ENCODE peak calls at places on chromosome X, in nine cellular contexts. R, B, Y, O, U, Z, C, L and G are unnamed samples.

GRCh38 chrX:17818729-17819128 is 42.4 kb downstream of the RAI2 start:
- DNase-seq in B (no peak), O (no peak), U (no peak), C (no peak), R (no peak), Z (no peak), Y (no peak), L (no peak), G (no peak)

GRCh38 chrX:17527932-17528331 is 152.9 kb downstream of the NHS start:
- DNase-seq in U (no peak), C (no peak), O (no peak), B (no peak), L (no peak), R (no peak), Y (no peak), Z (no peak), G (no peak)

GRCh38 chrX:136130931-136131843 is 16.1 kb upstream of the FHL1 start:
- DNase-seq in Y (peak), L (peak), B (peak), R (peak), U (no peak), O (no peak), Z (no peak), C (no peak), G (peak)

GRCh38 chrX:30521440-30522182 is 56.0 kb downstream of the TASL start:
- DNase-seq in Y (peak), R (peak), B (peak), L (peak), O (no peak), C (no peak), Z (no peak), U (no peak), G (no peak)

GRCh38 chrX:41889317-41890025 is 33.9 kb downstream of the CASK start:
- DNase-seq in R (no peak), L (peak), Y (peak), O (no peak), U (no peak), Z (no peak), B (peak), C (no peak), G (no peak)

GRCh38 chrX:130995351-130995967 is 62.7 kb upstream of the ARHGAP36 start:
- DNase-seq in B (no peak), O (no peak), U (no peak), Y (no peak), L (no peak), Z (no peak), R (no peak), C (no peak), G (no peak)

GRCh38 chrX:138748480-138748879 is 37.0 kb upstream of the FGF13 start:
- DNase-seq in L (peak), Y (peak), Z (no peak), C (no peak), U (no peak), O (no peak), R (no peak), B (peak), G (no peak)

GRCh38 chrX:100478714-100479113 is 68.6 kb upstream of the PCDH19 start:
- DNase-seq in C (no peak), B (no peak), L (no peak), O (no peak), Z (no peak), U (no peak), Y (no peak), R (no peak), G (no peak)

GRCh38 chrX:21926527-21927278 is 13.8 kb upstream of the SMS start:
- DNase-seq in R (peak), C (no peak), L (peak), U (no peak), O (no peak), B (peak), Y (peak), Z (no peak), G (peak)

GRCh38 chrX:19870710-19871490 is 16.5 kb downstream of the SH3KBP1 start:
- DNase-seq in Y (no peak), L (no peak), O (no peak), C (no peak), Z (no peak), U (no peak), B (no peak), R (no peak), G (no peak)

GRCh38 chrX:140053841-140054240 is 88.5 kb upstream of the CXorf66 start:
- DNase-seq in L (no peak), B (no peak), U (no peak), Y (no peak), O (no peak), Z (no peak), R (no peak), C (no peak), G (no peak)

GRCh38 chrX:51461053-51462050 is 35.0 kb downstream of the NUDT11 start:
- DNase-seq in C (no peak), R (no peak), L (peak), Z (no peak), B (peak), O (no peak), U (no peak), Y (peak), G (peak)

GRCh38 chrX:46918434-46918833 is 6.2 kb downstream of the JADE3 start:
- DNase-seq in Y (no peak), B (no peak), R (no peak), C (no peak), O (no peak), Z (no peak), L (no peak), U (no peak), G (no peak)

GRCh38 chrX:46279925-46280313 is 265.3 kb downstream of the ZNF674 start:
- DNase-seq in R (no peak), U (no peak), O (no peak), L (peak), Z (no peak), C (no peak), B (peak), Y (peak), G (no peak)

GRCh38 chrX:41923257-41923924 is at the start of gene CASK:
- DNase-seq in Z (peak), R (peak), L (peak), O (peak), B (peak), U (peak), Y (peak), C (peak), G (peak)

GRCh38 chrX:112645774-112646173 is 34.0 kb downstream of the LHFPL1 start:
- DNase-seq in C (no peak), R (no peak), B (no peak), Z (no peak), Y (no peak), O (no peak), L (no peak), U (no peak), G (no peak)

GRCh38 chrX:6777211-6778002 is 242.5 kb upstream of the VCX3A start:
- DNase-seq in Y (no peak), R (no peak), B (no peak), C (no peak), Z (no peak), O (no peak), U (no peak), L (no peak), G (no peak)

GRCh38 chrX:4253092-4253491 is 539.6 kb upstream of the PRKX start:
- DNase-seq in B (no peak), R (no peak), Z (no peak), U (no peak), L (no peak), C (no peak), O (no peak), Y (no peak), G (no peak)

GRCh38 chrX:11470231-11470630 is 177.0 kb downstream of the AMELX start:
- DNase-seq in L (peak), R (peak), O (no peak), Y (peak), Z (no peak), U (no peak), C (no peak), B (peak), G (peak)

GRCh38 chrX:40282901-40283674 is 185.3 kb upstream of the BCOR start:
- DNase-seq in L (no peak), C (no peak), B (no peak), O (no peak), U (no peak), Y (peak), R (no peak), Z (no peak), G (no peak)

GRCh38 chrX:37818031-37818430 is 29.3 kb downstream of the DYNLT3 start:
- DNase-seq in Y (no peak), R (no peak), C (no peak), B (no peak), Z (peak), O (no peak), L (no peak), U (no peak), G (no peak)

GRCh38 chrX:121579016-121579760 is 531.8 kb downstream of the GLUD2 start:
- DNase-seq in R (no peak), O (no peak), L (peak), C (no peak), B (peak), Z (peak), U (no peak), Y (no peak), G (no peak)

GRCh38 chrX:13088155-13088485 is 43.7 kb upstream of the FAM9C start:
- DNase-seq in C (no peak), L (no peak), B (no peak), U (no peak), O (no peak), Z (no peak), R (no peak), Y (no peak), G (no peak)

GRCh38 chrX:153488231-153488914 is 6.4 kb upstream of the BGN start:
- DNase-seq in C (no peak), O (peak), R (no peak), L (no peak), B (no peak), U (no peak), Y (peak), Z (no peak), G (no peak)

GRCh38 chrX:150324035-150324728 is 38.9 kb upstream of the MAMLD1 start:
- DNase-seq in B (peak), Z (no peak), U (no peak), L (peak), Y (peak), O (no peak), R (peak), C (no peak), G (peak)

GRCh38 chrX:115650449-115650848 is 89.5 kb downstream of the PLS3 start:
- DNase-seq in R (no peak), U (no peak), O (no peak), B (no peak), Y (peak), Z (no peak), C (no peak), L (peak), G (peak)

GRCh38 chrX:130083656-130084382 is 26.5 kb downstream of the ELF4 start:
- DNase-seq in Y (no peak), U (no peak), C (peak), Z (no peak), O (no peak), L (no peak), B (no peak), R (no peak), G (no peak)

GRCh38 chrX:2272337-2272736 is 228.4 kb downstream of the DHRSX start:
- DNase-seq in U (peak), Z (no peak), B (no peak), R (no peak), O (peak), L (no peak), Y (no peak), C (no peak), G (no peak)

GRCh38 chrX:38614485-38614884 is 53.1 kb downstream of the TSPAN7 start:
- DNase-seq in O (no peak), C (no peak), Z (no peak), B (no peak), U (no peak), R (no peak), L (no peak), Y (no peak), G (no peak)

GRCh38 chrX:149903889-149904748 is 23.1 kb downstream of the MAGEA8 start:
- DNase-seq in B (peak), U (no peak), Y (peak), C (no peak), Z (no peak), O (no peak), L (peak), R (no peak), G (no peak)

DNA sequence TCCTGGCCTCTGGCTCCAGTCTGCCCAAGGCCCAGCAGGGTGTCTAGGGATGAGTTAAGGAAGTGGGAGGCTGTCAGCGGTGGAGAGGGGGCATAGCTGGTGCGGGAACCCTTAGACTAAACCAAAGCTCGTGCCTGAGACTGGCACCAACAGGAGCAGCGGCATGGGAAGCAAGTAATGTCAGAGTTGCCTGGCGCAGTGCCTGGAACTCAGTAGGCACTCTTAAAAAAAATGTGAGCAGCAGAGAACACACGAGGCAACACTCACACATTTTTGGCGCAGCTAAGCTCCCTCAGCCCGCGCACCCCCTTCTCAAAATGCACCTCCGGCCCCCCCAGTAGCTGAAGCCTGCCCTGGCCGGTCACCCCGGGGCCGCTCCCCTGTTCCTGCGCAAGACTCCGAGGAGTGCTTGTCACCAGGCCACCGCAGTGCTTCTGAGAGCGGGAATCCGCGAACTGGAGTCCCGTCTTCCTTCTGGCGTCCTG is 583 bp downstream of the GABRE start:
- DNase-seq in C (peak), U (no peak), L (peak), Z (peak), R (no peak), Y (no peak), B (peak), O (no peak), G (no peak)
- TF ChIP-seq CTCF in C (no peak), U (no peak), L (no peak), Z (no peak), R (no peak), Y (no peak), B (no peak), O (no peak), G (no peak)

DNA sequence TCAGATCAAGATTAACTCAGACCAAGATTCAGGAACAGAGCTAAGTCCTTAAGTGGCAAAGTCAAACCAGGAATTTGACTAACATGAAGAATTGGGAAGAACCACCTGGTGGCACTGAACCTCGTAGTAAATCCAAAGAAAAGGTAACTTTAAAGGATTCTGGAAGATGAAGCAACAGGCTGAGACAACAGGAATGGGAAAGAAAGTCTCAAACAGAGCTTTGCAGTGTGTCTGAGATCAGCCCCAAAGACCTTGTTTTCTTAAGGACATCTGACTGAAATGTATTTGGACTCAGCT is 126.1 kb downstream of the ASB9 start:
- DNase-seq in Y (no peak), B (peak), O (no peak), R (no peak), U (no peak), L (no peak), C (no peak), Z (no peak), G (no peak)
- TF ChIP-seq CTCF in Y (no peak), B (no peak), O (no peak), R (no peak), U (no peak), L (no peak), C (no peak), Z (no peak), G (no peak)

DNA sequence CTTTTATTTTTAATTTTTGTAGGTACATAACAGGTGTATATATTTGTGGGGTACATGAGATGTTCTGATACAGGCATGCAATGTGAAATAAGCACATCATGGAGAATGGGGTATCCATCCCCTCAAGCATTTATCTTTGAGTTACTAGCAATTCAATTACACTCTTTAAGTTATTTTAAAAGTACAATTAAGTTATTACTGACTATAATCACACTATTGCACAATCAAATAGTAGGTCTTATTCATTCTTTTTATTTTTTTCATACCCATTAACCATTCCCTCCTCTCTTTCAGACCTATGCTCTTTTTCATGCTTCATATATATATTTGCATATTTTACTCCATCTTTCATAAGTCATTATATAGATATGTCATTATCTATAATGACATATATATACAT is 93.3 kb downstream of the MAGEB5 start:
- DNase-seq in R (no peak), B (no peak), O (no peak), U (no peak), Y (no peak), Z (no peak), C (no peak), L (no peak), G (no peak)
- TF ChIP-seq CTCF in R (no peak), B (no peak), O (no peak), U (no peak), Y (no peak), Z (no peak), C (no peak), L (no peak), G (no peak)

DNA sequence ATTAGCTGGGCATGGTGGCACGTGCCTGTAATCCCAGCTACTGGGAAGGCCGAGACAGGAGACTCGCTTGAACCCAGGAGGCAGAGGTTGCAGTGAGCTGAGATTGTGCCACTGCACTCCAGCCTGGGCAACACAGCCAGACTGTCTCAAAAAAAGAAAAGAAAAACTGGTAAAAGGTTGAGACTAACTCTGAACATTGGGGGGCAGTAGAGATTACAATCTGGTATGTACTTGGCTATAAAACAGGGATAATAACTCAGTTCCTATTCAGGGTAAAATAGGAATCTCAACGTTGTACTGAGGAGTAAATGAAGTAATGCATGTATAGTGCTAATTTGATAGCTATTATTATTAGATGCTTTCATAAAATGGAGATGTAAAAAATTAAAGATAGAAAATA is 12.5 kb upstream of the KLF8 start:
- DNase-seq in C (no peak), R (no peak), Z (no peak), B (peak), U (no peak), O (no peak), Y (peak), L (peak), G (no peak)
- TF ChIP-seq CTCF in C (peak), R (no peak), Z (peak), B (peak), U (no peak), O (peak), Y (peak), L (peak), G (peak)

DNA sequence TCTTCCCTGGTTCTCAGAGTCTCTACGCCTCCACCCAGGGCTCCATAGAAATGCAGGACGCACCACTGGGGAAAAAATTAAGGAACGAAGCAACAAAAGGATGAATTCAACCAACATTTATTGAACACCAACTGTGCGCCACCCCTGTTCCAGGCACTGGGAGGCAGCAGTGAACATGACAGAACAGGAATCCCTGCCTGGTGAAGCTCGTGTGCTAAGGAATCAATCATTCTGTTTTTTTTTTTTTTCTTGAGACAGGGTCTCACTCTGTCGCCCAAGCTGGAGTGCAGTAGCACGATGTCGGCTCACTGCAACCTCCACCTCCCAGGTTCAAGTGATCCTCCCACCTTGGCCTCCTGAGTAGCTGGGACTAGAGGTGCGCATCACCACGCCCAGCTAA is 1.9 kb upstream of the FTSJ1 start:
- DNase-seq in Z (no peak), B (peak), U (no peak), R (no peak), O (no peak), L (no peak), Y (peak), C (no peak), G (no peak)
- TF ChIP-seq CTCF in Z (no peak), B (peak), U (peak), R (no peak), O (peak), L (peak), Y (peak), C (no peak), G (peak)

DNA sequence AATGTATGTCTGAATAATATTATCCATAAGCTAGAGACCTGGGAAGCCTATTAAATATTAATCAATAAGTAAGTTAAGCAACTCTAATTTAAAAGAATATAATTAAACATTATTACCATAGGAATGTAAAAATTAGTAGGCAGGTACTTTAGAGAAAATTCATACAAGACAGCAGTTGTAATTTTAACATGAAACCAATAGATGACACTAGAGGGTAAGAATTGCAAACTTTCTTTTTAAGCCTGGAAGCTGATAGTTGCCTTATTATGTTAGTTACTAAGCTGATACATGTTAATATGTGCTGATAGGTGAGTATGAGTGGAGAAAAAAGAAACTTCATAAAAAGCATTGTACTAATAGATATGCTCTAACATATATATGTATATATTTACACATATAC is 1157.4 kb downstream of the FAM133A start:
- DNase-seq in R (no peak), C (no peak), O (no peak), B (peak), Y (no peak), U (no peak), Z (no peak), L (peak), G (no peak)
- TF ChIP-seq CTCF in R (peak), C (peak), O (peak), B (peak), Y (no peak), U (peak), Z (no peak), L (peak), G (peak)

DNA sequence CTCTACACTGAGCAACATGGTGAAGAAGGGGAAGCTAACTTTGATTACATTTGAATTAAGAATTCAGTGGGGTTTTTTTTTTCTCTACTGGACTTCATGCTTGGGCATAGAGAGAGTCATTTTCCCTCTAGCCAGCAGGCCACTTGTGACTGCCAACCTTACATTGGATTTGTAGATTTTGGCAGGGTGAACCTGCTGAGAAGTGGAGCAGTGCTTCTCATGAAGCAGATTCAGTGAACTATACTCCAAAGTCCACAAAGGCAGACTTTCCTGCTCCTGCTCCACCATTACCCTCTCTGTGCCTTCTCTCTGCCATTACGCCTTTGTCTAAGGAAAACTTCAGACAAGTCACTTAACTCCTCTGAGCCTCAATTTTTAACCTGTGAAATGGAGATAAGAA is 69.9 kb downstream of the PAK3 start:
- DNase-seq in U (no peak), O (no peak), Y (no peak), B (no peak), L (no peak), C (no peak), R (no peak), Z (no peak), G (no peak)
- TF ChIP-seq CTCF in U (no peak), O (no peak), Y (no peak), B (no peak), L (no peak), C (no peak), R (no peak), Z (no peak), G (no peak)

GRCh38 chrX:110852180-110852579 is 56.6 kb upstream of the CHRDL1 start:
- DNase-seq in Y (peak), C (no peak), B (peak), L (peak), U (no peak), R (no peak), Z (no peak), O (peak), G (no peak)
- TF ChIP-seq CTCF in Y (peak), C (peak), B (peak), L (peak), U (peak), R (peak), Z (no peak), O (peak), G (peak)